ENCODE peak calls at places on chromosome 1, in five cellular contexts. One of them, this sample, is unnamed. For H3K4me1 and H3K27me3, the result is how much of the 10 kb centered on the place peaks cover.

GRCh38 chr1:47751188-47751587 is 246.0 kb downstream of the TRABD2B start:
- DNase-seq in heart left ventricle: no peak
- DNase-seq in ovary: no peak
- DNase-seq in cardiac muscle cell: peak
- DNase-seq in tibial artery: no peak
- DNase-seq in this sample: no peak

GRCh38 chr1:7585216-7585907 is 185.7 kb upstream of the VAMP3 start:
- DNase-seq in tibial artery: peak
- DNase-seq in cardiac muscle cell: no peak
- DNase-seq in ovary: peak
- DNase-seq in heart left ventricle: peak
- DNase-seq in this sample: peak

GRCh38 chr1:165313906-165314305 is 42.6 kb downstream of the LMX1A start:
- DNase-seq in ovary: no peak
- DNase-seq in cardiac muscle cell: no peak
- DNase-seq in heart left ventricle: no peak
- DNase-seq in tibial artery: no peak
- DNase-seq in this sample: no peak

GRCh38 chr1:22139066-22139594 is 3.8 kb downstream of the WNT4 start:
- DNase-seq in cardiac muscle cell: no peak
- DNase-seq in heart left ventricle: no peak
- DNase-seq in tibial artery: no peak
- DNase-seq in ovary: no peak
- DNase-seq in this sample: no peak

GRCh38 chr1:236011641-236012040 is 53.2 kb downstream of the NID1 start:
- DNase-seq in cardiac muscle cell: no peak
- DNase-seq in tibial artery: no peak
- DNase-seq in heart left ventricle: no peak
- DNase-seq in ovary: peak
- DNase-seq in this sample: no peak

GRCh38 chr1:201667479-201667878 is 128.6 kb downstream of the NAV1 start:
- DNase-seq in cardiac muscle cell: no peak
- DNase-seq in tibial artery: no peak
- DNase-seq in ovary: no peak
- DNase-seq in heart left ventricle: no peak
- DNase-seq in this sample: no peak

GRCh38 chr1:176691251-176692228 is 228.6 kb downstream of the PAPPA2 start:
- DNase-seq in cardiac muscle cell: peak
- DNase-seq in heart left ventricle: peak
- DNase-seq in ovary: no peak
- DNase-seq in tibial artery: no peak
- DNase-seq in this sample: no peak

GRCh38 chr1:170017478-170017877 is 57.0 kb downstream of the KIFAP3 start:
- DNase-seq in tibial artery: no peak
- DNase-seq in ovary: no peak
- DNase-seq in heart left ventricle: no peak
- DNase-seq in cardiac muscle cell: no peak
- DNase-seq in this sample: no peak

GRCh38 chr1:182625716-182626504 is 21.7 kb upstream of the RGS16 start:
- DNase-seq in heart left ventricle: no peak
- DNase-seq in ovary: no peak
- DNase-seq in cardiac muscle cell: peak
- DNase-seq in tibial artery: no peak
- DNase-seq in this sample: no peak

GRCh38 chr1:42155362-42155761 is 2.2 kb downstream of the GUCA2B start:
- DNase-seq in ovary: no peak
- DNase-seq in cardiac muscle cell: no peak
- DNase-seq in tibial artery: no peak
- DNase-seq in heart left ventricle: no peak
- DNase-seq in this sample: no peak

GRCh38 chr1:168050880-168051279 is 85.8 kb downstream of the GPR161 start:
- DNase-seq in cardiac muscle cell: no peak
- DNase-seq in heart left ventricle: no peak
- DNase-seq in ovary: no peak
- DNase-seq in tibial artery: no peak
- DNase-seq in this sample: no peak

GRCh38 chr1:15723631-15724246 is 12.3 kb upstream of the SLC25A34 start:
- DNase-seq in cardiac muscle cell: no peak
- DNase-seq in heart left ventricle: no peak
- DNase-seq in tibial artery: no peak
- DNase-seq in ovary: no peak
- DNase-seq in this sample: no peak

GRCh38 chr1:109773900-109774485 is 10.3 kb upstream of the EPS8L3 start:
- DNase-seq in tibial artery: no peak
- DNase-seq in cardiac muscle cell: no peak
- DNase-seq in ovary: no peak
- DNase-seq in heart left ventricle: no peak
- DNase-seq in this sample: peak

GRCh38 chr1:180966310-180966709 is 53.6 kb downstream of the KIAA1614 start:
- DNase-seq in heart left ventricle: no peak
- DNase-seq in ovary: no peak
- DNase-seq in cardiac muscle cell: no peak
- DNase-seq in tibial artery: no peak
- DNase-seq in this sample: no peak

GRCh38 chr1:241902376-241903067 is 54.5 kb downstream of the EXO1 start:
- DNase-seq in tibial artery: no peak
- DNase-seq in ovary: no peak
- DNase-seq in heart left ventricle: no peak
- DNase-seq in cardiac muscle cell: peak
- DNase-seq in this sample: no peak

GRCh38 chr1:59061876-59062275 is 235.0 kb upstream of the FGGY start:
- DNase-seq in ovary: peak
- DNase-seq in cardiac muscle cell: peak
- DNase-seq in heart left ventricle: peak
- DNase-seq in tibial artery: peak
- DNase-seq in this sample: no peak

GRCh38 chr1:28028873-28029654 is 59.3 kb downstream of the EYA3 start:
- DNase-seq in cardiac muscle cell: peak
- DNase-seq in ovary: no peak
- DNase-seq in heart left ventricle: no peak
- DNase-seq in tibial artery: no peak
- DNase-seq in this sample: no peak

GRCh38 chr1:43930168-43930948 is 3.2 kb upstream of the ARTN start:
- DNase-seq in tibial artery: no peak
- DNase-seq in cardiac muscle cell: no peak
- DNase-seq in heart left ventricle: no peak
- DNase-seq in ovary: no peak
- DNase-seq in this sample: no peak

GRCh38 chr1:43931711-43932660 is 1.6 kb upstream of the ARTN start:
- DNase-seq in tibial artery: no peak
- DNase-seq in ovary: no peak
- DNase-seq in cardiac muscle cell: no peak
- DNase-seq in heart left ventricle: no peak
- DNase-seq in this sample: no peak

GRCh38 chr1:43932786-43933385 is 715 bp upstream of the ARTN start:
- DNase-seq in heart left ventricle: no peak
- DNase-seq in cardiac muscle cell: peak
- DNase-seq in ovary: no peak
- DNase-seq in tibial artery: no peak
- DNase-seq in this sample: no peak

GRCh38 chr1:43933386-43934278 is at the start of gene ARTN:
- DNase-seq in heart left ventricle: no peak
- DNase-seq in ovary: no peak
- DNase-seq in tibial artery: no peak
- DNase-seq in cardiac muscle cell: no peak
- DNase-seq in this sample: no peak

DNA sequence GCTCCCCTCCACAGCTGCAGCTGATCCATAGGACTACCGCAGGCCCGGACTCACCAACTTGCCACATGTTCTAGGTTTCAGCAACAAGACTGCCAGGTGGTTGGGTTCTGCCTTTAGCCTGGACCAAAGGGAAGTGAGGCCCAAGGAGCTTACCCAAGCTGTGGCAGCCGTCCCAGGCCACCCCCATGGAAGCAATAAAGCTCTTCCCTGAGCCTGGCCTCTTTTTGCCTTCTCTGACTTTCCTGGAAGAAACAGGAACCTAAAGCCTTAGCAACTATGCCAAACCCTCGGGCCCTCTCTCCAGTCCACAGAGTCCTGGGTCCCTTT is 2.7 kb upstream of the ARTN start:
- DNase-seq in heart left ventricle: no peak
- DNase-seq in tibial artery: no peak
- DNase-seq in cardiac muscle cell: no peak
- DNase-seq in ovary: no peak
- DNase-seq in this sample: no peak
- H3K4me1 ChIP-seq in heart left ventricle: under half
- H3K4me1 ChIP-seq in tibial artery: under half
- H3K4me1 ChIP-seq in cardiac muscle cell: under half
- H3K4me1 ChIP-seq in ovary: under half
- H3K4me1 ChIP-seq in this sample: under half

GRCh38 chr1:32465541-32466002 is 700 bp downstream of the ZBTB8B start:
- DNase-seq in cardiac muscle cell: no peak
- DNase-seq in tibial artery: no peak
- DNase-seq in heart left ventricle: no peak
- DNase-seq in ovary: no peak
- DNase-seq in this sample: no peak
- H3K27me3 ChIP-seq in cardiac muscle cell: under half
- H3K27me3 ChIP-seq in tibial artery: under half
- H3K27me3 ChIP-seq in heart left ventricle: under half
- H3K27me3 ChIP-seq in ovary: under half
- H3K27me3 ChIP-seq in this sample: under half

DNA sequence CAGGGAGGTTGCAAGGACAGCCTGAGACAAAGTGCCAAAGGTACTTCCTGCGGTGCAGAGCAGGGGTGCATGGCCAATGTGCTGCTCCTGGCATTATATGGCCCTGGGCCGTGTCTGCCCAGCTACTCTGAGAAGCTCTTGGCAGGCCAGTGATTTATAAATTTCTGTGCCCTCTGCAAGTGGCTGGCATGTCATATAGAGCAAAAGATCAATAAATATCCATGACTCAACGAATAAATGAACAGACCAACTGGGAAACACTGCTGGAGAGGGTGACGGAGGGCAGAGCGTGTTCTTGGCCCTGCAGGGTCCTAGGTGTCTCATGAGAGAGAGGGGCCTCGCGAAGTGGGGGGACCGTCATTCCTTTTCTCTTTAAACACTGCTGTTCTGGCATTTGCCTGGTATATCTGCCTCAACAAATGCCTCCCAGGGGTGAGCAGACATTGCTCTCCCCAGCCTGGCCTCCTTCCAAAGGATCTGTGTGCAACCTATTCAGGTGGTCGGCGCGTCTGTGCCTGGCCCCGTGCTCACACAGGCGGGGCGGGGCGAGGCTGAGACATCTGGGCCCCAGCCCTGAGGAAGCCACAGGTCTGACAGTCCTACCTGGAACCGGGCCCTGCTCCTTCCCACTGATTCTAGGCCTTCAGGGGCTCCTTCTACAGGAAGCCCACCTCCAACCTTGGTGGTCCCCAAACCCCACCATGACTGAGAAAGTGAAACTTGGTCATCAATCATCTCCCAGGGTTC is 82.3 kb downstream of the MRPL37 start:
- DNase-seq in cardiac muscle cell: no peak
- DNase-seq in tibial artery: no peak
- DNase-seq in heart left ventricle: no peak
- DNase-seq in ovary: peak
- DNase-seq in this sample: no peak
- H3K4me1 ChIP-seq in cardiac muscle cell: under half
- H3K4me1 ChIP-seq in tibial artery: under half
- H3K4me1 ChIP-seq in heart left ventricle: under half
- H3K4me1 ChIP-seq in ovary: half or more
- H3K4me1 ChIP-seq in this sample: under half

DNA sequence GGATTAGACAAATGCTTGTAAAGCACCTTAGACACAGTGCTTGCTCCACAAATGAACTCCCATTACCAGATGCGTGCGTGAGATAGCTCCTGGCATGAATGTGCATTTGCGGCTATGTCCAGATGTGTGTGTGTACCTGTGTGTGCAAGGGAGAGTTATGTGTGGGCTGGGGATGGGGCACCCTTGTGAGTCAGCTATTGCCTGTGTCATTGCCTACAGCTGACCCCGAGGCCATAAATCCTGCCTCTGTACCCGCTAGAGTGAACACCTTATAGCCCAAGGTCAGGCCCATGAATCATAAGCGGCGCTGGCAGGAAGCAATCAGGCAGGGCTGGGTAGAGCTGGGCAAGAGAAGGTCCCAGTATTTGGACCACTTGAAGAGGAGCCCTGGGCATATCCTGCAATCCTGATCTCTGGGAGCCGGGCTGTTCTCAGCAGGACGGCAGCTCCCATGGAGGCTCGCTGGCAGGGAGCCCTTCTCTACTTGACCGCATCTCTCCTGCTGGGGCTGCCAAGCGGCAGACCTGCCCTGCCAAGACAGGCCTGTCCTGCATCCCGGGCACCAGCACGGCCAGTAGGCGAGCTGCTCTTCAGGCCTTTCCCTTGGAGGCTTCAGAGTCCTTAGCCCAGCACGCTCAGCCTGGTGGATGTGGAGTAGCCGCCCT is 86.4 kb downstream of the TMEM53 start:
- DNase-seq in tibial artery: no peak
- DNase-seq in ovary: no peak
- DNase-seq in heart left ventricle: no peak
- DNase-seq in cardiac muscle cell: no peak
- DNase-seq in this sample: no peak
- H3K27me3 ChIP-seq in tibial artery: under half
- H3K27me3 ChIP-seq in ovary: under half
- H3K27me3 ChIP-seq in heart left ventricle: under half
- H3K27me3 ChIP-seq in cardiac muscle cell: under half
- H3K27me3 ChIP-seq in this sample: under half

DNA sequence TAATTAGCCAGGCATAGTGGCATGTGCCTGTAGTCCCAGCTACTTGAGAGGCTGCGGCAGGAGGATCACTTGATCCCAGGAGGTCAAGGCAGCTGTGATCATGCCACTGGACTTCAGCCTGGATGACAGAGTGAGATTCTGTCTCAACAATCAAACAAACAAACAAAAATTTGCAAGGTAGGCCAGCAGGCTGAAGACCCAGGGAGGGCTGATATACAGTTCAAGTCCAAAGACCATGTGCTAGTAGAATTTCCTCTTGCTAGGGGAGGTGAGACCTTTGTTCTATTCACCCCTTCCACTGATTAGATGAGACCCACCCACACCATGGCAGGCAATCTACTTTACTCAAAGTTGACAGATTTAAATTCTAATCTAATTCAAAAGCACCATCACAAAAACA is 31.2 kb upstream of the CNN3 start:
- DNase-seq in heart left ventricle: no peak
- DNase-seq in cardiac muscle cell: no peak
- DNase-seq in ovary: no peak
- DNase-seq in tibial artery: no peak
- DNase-seq in this sample: no peak
- H3K4me1 ChIP-seq in heart left ventricle: under half
- H3K4me1 ChIP-seq in cardiac muscle cell: under half
- H3K4me1 ChIP-seq in ovary: under half
- H3K4me1 ChIP-seq in tibial artery: under half
- H3K4me1 ChIP-seq in this sample: under half

This sample was measured in aorta.